ENCODE peak calls at places on chromosomes 12 and 14, in seven cellular contexts. D is heart right ventricle, S is SK-N-SH, G is testis, I is left ventricle myocardium inferior, E is lower lobe of right lung, M is NT2/D1. U is an unnamed sample.

GRCh38 chr12:96814200-96814599 is 92.9 kb upstream of the NEDD1 start:
- DNase-seq in D (no peak), S (no peak), G (no peak), I (no peak), E (no peak), M (no peak), U (no peak)

GRCh38 chr12:9948606-9949286 is 16.6 kb upstream of the CLEC2A start:
- DNase-seq in D (no peak), S (no peak), G (no peak), I (no peak), E (no peak), M (no peak), U (no peak)

GRCh38 chr12:46926536-46926935 is 100.7 kb upstream of the SLC38A4 start:
- DNase-seq in D (no peak), S (no peak), G (no peak), I (no peak), E (no peak), M (no peak), U (no peak)

GRCh38 chr12:115204957-115205754 is 521.2 kb upstream of the TBX3 start:
- DNase-seq in D (no peak), S (no peak), G (no peak), I (no peak), E (no peak), M (no peak), U (no peak)

GRCh38 chr14:41607966-41608663 is 1.4 kb downstream of the LRFN5 start:
- DNase-seq in D (no peak), S (no peak), G (no peak), I (no peak), E (no peak), M (no peak), U (no peak)

GRCh38 chr12:7498832-7499231 is 4.7 kb downstream of the CD163 start:
- DNase-seq in D (no peak), S (no peak), G (no peak), I (no peak), E (no peak), M (no peak), U (no peak)

GRCh38 chr14:25049127-25049558 is 804 bp downstream of the STXBP6 start:
- DNase-seq in D (no peak), S (peak; percentile 9), G (no peak), I (no peak), E (no peak), M (no peak), U (no peak)

GRCh38 chr14:31059152-31059924 is 33.2 kb upstream of the STRN3 start:
- DNase-seq in D (peak; percentile 32), S (no peak), G (peak; percentile 41), I (peak; percentile 49), E (no peak), M (no peak), U (peak; percentile 10)

GRCh38 chr12:39616251-39616650 is 3.4 kb downstream of the ABCD2 start:
- DNase-seq in D (no peak), S (no peak), G (no peak), I (no peak), E (no peak), M (no peak), U (no peak)

GRCh38 chr12:107318804-107319535 is 225.6 kb upstream of the CRY1 start:
- DNase-seq in D (no peak), S (peak; percentile 65), G (peak; percentile 18), I (no peak), E (peak; percentile 47), M (no peak), U (peak; percentile 30)

GRCh38 chr12:96350982-96351381 is 49.3 kb downstream of the CDK17 start:
- DNase-seq in D (no peak), S (no peak), G (no peak), I (no peak), E (no peak), M (no peak), U (no peak)

GRCh38 chr12:57128519-57129247 is 400 bp downstream of the LRP1 start:
- DNase-seq in D (no peak), S (peak; percentile 66), G (no peak), I (no peak), E (no peak), M (peak; percentile 39), U (no peak)

GRCh38 chr12:12451063-12451462 is 94.2 kb downstream of the BORCS5 start:
- DNase-seq in D (no peak), S (no peak), G (no peak), I (no peak), E (no peak), M (no peak), U (no peak)

GRCh38 chr12:32303171-32303570 is 96.2 kb upstream of the FGD4 start:
- DNase-seq in D (no peak), S (no peak), G (no peak), I (no peak), E (no peak), M (no peak), U (no peak)

GRCh38 chr14:91400696-91401095 is 16.9 kb downstream of the CCDC88C start:
- DNase-seq in D (no peak), S (no peak), G (no peak), I (no peak), E (no peak), M (no peak), U (no peak)

GRCh38 chr12:133120385-133121191 is 9.5 kb downstream of the ZNF891 start:
- DNase-seq in D (no peak), S (no peak), G (no peak), I (no peak), E (no peak), M (no peak), U (no peak)

GRCh38 chr12:133130038-133130807 is at the start of the genes ZNF10 and ZNF891:
- DNase-seq in D (peak; percentile 95), S (peak; percentile 95), G (peak; percentile 98), I (peak; percentile 97), E (peak; percentile 97), M (peak; percentile 93), U (peak; percentile 98)

GRCh38 chr12:133129368-133130037 is 571 bp downstream of the ZNF891 start:
- DNase-seq in D (no peak), S (no peak), G (no peak), I (no peak), E (no peak), M (no peak), U (no peak)

DNA sequence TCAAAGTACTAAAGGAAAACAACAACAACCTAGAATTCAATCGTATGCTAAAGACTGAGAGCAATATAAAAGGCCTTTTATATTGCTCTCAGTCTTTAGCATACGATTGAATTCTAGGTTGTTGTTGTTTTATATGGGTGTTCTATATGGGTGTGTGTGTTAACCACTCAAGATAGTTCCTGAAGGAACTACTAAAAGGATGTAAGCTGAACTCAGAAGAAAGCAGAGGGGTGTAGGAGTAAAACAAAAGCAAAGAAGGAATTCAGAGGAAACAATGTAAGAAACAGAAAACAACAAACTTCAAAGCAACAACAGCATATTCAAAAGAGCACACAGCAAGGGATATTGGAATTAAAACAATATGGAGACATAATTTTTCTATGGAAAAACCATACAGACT is 5.4 kb downstream of the ZNF891 start:
- DNase-seq in D (no peak), S (no peak), G (no peak), I (no peak), E (no peak), M (no peak), U (no peak)
- H3K9me3 ChIP-seq in D (peaks cover 95% of the 10 kb centered on the region), S (peaks cover 63% of the 10 kb centered on the region), G (no peaks in the 10 kb centered on the region), I (peaks cover 93% of the 10 kb centered on the region), E (peaks cover 92% of the 10 kb centered on the region), M (peaks cover 93% of the 10 kb centered on the region), U (peaks cover 6% of the 10 kb centered on the region)

DNA sequence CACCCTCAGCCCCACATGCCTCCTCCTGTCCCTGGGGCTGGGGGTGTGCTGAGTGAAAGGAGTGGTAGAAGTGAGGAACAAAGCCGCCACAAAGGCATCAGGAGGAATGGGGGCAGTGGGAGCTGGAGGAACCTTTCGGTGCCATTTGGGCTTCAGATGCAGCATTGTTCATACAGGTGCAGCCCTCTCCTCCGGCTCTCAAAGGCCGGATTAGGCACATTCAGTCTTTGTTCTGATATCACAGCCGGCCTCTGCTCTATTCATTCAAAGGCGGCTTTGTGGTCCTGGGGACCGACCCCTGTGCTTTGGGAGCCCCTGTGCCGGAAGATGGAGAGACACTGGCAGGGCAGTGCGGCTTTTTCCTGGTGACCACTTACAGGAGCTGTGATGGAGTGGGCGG is 53.2 kb downstream of the SMOC1 start:
- DNase-seq in D (no peak), S (no peak), G (no peak), I (no peak), E (no peak), M (no peak), U (no peak)
- H3K4me3 ChIP-seq in D (no peak overlapping the region), S (no peak overlapping the region), G (no peak overlapping the region), I (no peak overlapping the region), E (no peak overlapping the region), M (no peak overlapping the region), U (no peak overlapping the region)

GRCh38 chr12:123478762-123479161 is 20.8 kb downstream of the SNRNP35 start:
- DNase-seq in D (peak; percentile 71), S (no peak), G (peak; percentile 73), I (peak; percentile 72), E (no peak), M (no peak), U (no peak)
- H3K36me3 ChIP-seq in D (peaks cover 7% of the 10 kb centered on the region), S (peaks cover 18% of the 10 kb centered on the region), G (no peaks in the 10 kb centered on the region), I (peaks cover 38% of the 10 kb centered on the region), E (peaks cover 22% of the 10 kb centered on the region), M (peaks cover 58% of the 10 kb centered on the region), U (no peaks in the 10 kb centered on the region)

DNA sequence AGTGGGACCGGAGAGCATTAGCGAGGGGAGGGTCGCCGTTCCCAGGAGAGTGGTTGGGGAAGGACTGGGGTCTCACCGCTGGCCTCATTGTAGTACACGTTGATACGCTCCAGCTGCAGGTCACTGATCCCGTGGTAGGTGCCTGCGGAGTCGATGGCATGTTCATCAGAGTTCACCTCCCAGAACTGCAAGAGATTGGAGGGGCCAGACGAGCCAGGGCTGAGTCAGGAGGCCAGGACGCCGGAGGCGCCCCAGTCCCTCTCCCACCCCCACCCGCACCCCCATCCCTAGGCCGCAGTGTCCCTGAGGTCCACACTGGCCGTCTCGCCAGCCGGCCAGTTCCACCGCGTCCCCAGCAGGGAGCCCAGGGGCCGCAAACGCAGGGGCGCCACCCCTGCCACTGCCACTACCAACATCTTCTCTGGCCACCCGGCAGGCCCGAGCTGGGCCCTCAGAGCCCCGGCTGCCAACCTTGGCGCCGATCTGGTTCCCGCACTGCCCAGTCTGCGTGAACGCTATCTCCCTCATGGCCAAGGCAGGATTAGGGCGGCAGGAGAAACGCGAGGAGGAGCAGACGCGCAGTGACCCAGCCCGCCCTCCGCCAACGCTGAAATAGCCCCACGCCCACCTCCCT is 144.2 kb downstream of the ALG10 start:
- DNase-seq in D (no peak), S (peak; percentile 4), G (no peak), I (no peak), E (no peak), M (no peak), U (no peak)
- H3K9me3 ChIP-seq in D (no peaks in the 10 kb centered on the region), S (no peaks in the 10 kb centered on the region), G (no peaks in the 10 kb centered on the region), I (no peaks in the 10 kb centered on the region), E (no peaks in the 10 kb centered on the region), M (no peaks in the 10 kb centered on the region), U (no peaks in the 10 kb centered on the region)

GRCh38 chr14:68363841-68364711 is 428.8 kb downstream of the ZFP36L1 start:
- DNase-seq in D (peak; percentile 41), S (no peak), G (no peak), I (peak; percentile 47), E (peak; percentile 72), M (peak; percentile 76), U (no peak)
- H3K4me3 ChIP-seq in D (no peak overlapping the region), S (no peak overlapping the region), G (no peak overlapping the region), I (no peak overlapping the region), E (no peak overlapping the region), M (peak overlapping the region; percentile 27), U (no peak overlapping the region)

GRCh38 chr14:48113713-48114112 is 438.3 kb upstream of the MDGA2 start:
- DNase-seq in D (no peak), S (no peak), G (no peak), I (no peak), E (no peak), M (no peak), U (no peak)

GRCh38 chr14:48111151-48111550 is 435.7 kb upstream of the MDGA2 start:
- DNase-seq in D (no peak), S (no peak), G (no peak), I (no peak), E (no peak), M (no peak), U (no peak)
- H3K36me3 ChIP-seq in D (no peaks in the 10 kb centered on the region), S (no peaks in the 10 kb centered on the region), G (no peaks in the 10 kb centered on the region), I (no peaks in the 10 kb centered on the region), E (no peaks in the 10 kb centered on the region), M (no peaks in the 10 kb centered on the region), U (no peaks in the 10 kb centered on the region)

U was measured in BE2C.